ENCODE peak calls at places on chromosomes 5 and 9, in five cellular contexts. S is A549, F is SK-N-SH, Y is K562, T is GM12878. K is an unnamed sample.
A peak's percentile ranks its signal among the peaks of the same experiment; 100 is the strongest.

GRCh38 chr9:121744002-121744686 is 92.7 kb downstream of the DAB2IP start:
- DNase-seq in S (peak; percentile 62), F (peak; percentile 68), Y (peak; percentile 55), T (no peak), K (peak; percentile 43)

GRCh38 chr5:116404001-116404400 is 170.6 kb downstream of the SEMA6A start:
- DNase-seq in S (no peak), F (peak; percentile 15), Y (no peak), T (no peak), K (no peak)

GRCh38 chr5:109410389-109411174 is 808 bp upstream of the PJA2 start:
- DNase-seq in S (peak; percentile 83), F (peak; percentile 48), Y (peak; percentile 88), T (no peak), K (peak; percentile 75)

GRCh38 chr5:128988476-128988875 is 23.2 kb downstream of the SLC27A6 start:
- DNase-seq in S (no peak), F (no peak), Y (no peak), T (no peak), K (no peak)

GRCh38 chr9:129886226-129887174 is 51.2 kb downstream of the USP20 start:
- DNase-seq in S (no peak), F (no peak), Y (peak; percentile 91), T (peak; percentile 37), K (no peak)

GRCh38 chr5:118553662-118554061 is 434.7 kb downstream of the DTWD2 start:
- DNase-seq in S (no peak), F (no peak), Y (no peak), T (no peak), K (peak; percentile 12)

GRCh38 chr9:130866474-130866965 is 30.1 kb downstream of the QRFP start:
- DNase-seq in S (peak; percentile 93), F (peak; percentile 79), Y (peak; percentile 100), T (peak; percentile 17), K (peak; percentile 89)

GRCh38 chr9:76423216-76424177 is 29.3 kb upstream of the RFK start:
- DNase-seq in S (peak; percentile 16), F (no peak), Y (no peak), T (no peak), K (no peak)

GRCh38 chr5:17154211-17154996 is 63.0 kb upstream of the BASP1 start:
- DNase-seq in S (peak; percentile 72), F (no peak), Y (no peak), T (no peak), K (peak; percentile 88)

GRCh38 chr5:91206734-91207133 is 176.4 kb downstream of the ARRDC3 start:
- DNase-seq in S (no peak), F (no peak), Y (no peak), T (no peak), K (peak; percentile 90)

GRCh38 chr5:149240354-149240998 is 31.2 kb upstream of the AFAP1L1 start:
- DNase-seq in S (no peak), F (no peak), Y (peak; percentile 7), T (no peak), K (no peak)

GRCh38 chr5:75862872-75863271 is 145.6 kb upstream of the POC5 start:
- DNase-seq in S (no peak), F (no peak), Y (no peak), T (no peak), K (no peak)

GRCh38 chr5:146109379-146109778 is 4.0 kb upstream of the PLAC8L1 start:
- DNase-seq in S (no peak), F (no peak), Y (peak; percentile 4), T (no peak), K (no peak)

GRCh38 chr9:105290401-105290800 is 46.0 kb downstream of the SLC44A1 start:
- DNase-seq in S (no peak), F (no peak), Y (no peak), T (no peak), K (peak; percentile 55)

GRCh38 chr9:16074962-16075361 is 522.1 kb downstream of the CCDC171 start:
- DNase-seq in S (no peak), F (no peak), Y (no peak), T (no peak), K (peak; percentile 71)

GRCh38 chr5:62112689-62113220 is 193.3 kb upstream of the KIF2A start:
- DNase-seq in S (no peak), F (no peak), Y (no peak), T (no peak), K (no peak)

DNA sequence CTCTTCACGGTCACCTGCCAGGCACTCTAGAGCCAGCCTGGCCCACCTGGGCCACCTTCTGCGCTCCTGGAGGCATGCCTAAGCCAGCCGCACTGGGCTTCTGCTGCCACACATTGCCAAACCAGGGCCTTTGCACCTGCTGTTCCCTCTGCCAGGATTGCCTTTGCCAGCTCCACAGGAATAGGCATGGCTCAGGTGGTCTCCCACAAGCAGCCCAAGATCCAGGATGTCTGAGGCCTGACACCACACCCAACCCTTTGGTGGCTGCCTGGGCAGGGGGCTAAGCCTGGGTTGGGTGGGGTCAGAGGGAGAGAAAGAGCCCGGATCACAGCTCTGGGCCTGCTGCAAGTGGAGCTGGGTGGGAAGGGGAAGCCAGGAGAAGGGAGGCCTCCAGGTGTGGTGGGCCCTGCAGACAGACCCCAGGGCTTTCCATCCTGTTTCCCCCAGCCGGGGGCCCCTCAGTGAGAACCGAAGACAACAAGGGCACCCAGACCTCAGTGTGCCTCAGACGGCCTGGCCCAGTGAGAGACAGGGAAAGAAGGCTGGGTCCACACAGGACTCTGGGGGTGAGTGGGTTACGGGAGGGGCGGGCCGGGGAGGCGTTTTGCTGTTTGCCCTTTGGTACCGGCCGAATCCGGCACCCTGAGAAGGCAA is 671 bp upstream of the SUSD3 start:
- DNase-seq in S (no peak), F (no peak), Y (no peak), T (no peak), K (no peak)
- H3K4me2 ChIP-seq in S (peak overlapping the region; percentile 91), F (no peak overlapping the region), Y (peak overlapping the region; percentile 5), T (peak overlapping the region; percentile 93), K (no peak overlapping the region)

GRCh38 chr5:154368041-154368800 is 77.6 kb upstream of the SAP30L start:
- DNase-seq in S (peak; percentile 84), F (peak; percentile 24), Y (no peak), T (no peak), K (peak; percentile 95)
- H3K27ac ChIP-seq in S (peak overlapping the region; percentile 89), F (peak overlapping the region; percentile 90), Y (no peak overlapping the region), T (no peak overlapping the region), K (peak overlapping the region; percentile 78)

DNA sequence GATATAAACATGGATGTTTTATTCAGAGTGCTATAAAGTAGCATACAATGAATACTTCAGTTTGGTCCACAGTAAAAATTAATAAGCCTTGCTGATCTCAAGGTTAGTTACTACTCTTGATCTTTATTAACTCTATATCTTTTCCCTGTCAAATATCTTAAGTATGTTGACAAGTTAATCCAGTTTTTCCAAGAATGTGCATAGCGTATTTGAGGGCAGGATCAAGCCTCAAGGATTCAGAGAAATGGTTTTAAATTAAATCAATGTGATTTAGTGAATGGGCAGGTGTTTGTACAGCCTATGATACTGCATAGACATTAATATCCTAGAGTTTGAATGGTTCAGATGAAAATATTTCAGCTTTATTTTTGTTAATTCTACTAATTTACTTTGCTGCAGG is 20.7 kb downstream of the MATR3 start:
- DNase-seq in S (no peak), F (no peak), Y (no peak), T (no peak), K (no peak)
- TF ChIP-seq RCOR1 in S (no peak), F (no peak), Y (no peak), T (no peak), K (no peak)

GRCh38 chr5:141510160-141510559 is 21.3 kb downstream of the PCDHGC5 start:
- DNase-seq in S (no peak), F (no peak), Y (no peak), T (no peak), K (no peak)

GRCh38 chr5:141513021-141513626 is 24.2 kb downstream of the PCDHGC5 start:
- DNase-seq in S (no peak), F (peak; percentile 72), Y (no peak), T (no peak), K (peak; percentile 59)

GRCh38 chr5:141512390-141513020 is 23.6 kb downstream of the PCDHGC5 start:
- DNase-seq in S (peak; percentile 63), F (peak; percentile 69), Y (peak; percentile 85), T (no peak), K (peak; percentile 54)

GRCh38 chr5:141511771-141512325 is 23.0 kb downstream of the PCDHGC5 start:
- DNase-seq in S (no peak), F (no peak), Y (peak; percentile 50), T (no peak), K (no peak)

DNA sequence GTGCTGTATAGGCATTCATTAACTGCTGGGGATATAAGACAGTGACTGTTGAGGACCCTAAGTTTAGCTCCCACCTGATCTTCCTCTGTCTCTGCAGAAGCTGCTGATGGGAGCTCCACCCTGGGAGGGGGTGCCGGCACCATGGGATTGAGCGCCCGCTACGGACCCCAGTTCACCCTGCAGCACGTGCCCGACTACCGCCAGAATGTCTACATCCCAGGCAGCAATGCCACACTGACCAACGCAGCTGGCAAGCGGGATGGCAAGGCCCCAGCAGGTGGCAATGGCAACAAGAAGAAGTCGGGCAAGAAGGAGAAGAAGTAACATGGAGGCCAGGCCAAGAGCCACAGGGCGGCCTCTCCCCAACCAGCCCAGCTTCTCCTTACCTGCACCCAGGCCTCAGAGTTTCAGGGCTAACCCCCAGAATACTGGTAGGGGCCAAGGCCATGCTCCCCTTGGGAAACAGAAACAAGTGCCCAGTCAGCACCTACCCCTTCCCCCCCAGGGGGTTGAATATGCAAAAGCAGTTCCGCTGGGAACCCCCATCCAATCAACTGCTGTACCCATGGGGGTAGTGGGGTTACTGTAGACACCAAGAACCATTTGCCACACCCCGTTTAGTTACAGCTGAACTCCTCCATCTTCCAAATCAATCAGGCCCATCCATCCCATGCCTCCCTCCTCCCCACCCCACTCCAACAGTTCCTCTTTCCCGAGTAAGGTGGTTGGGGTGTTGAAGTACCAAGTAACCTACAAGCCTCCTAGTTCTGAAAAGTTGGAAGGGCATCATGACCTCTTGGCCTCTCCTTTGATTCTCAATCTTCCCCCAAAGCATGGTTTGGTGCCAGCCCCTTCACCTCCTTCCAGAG is 22.2 kb downstream of the PCDHGC5 start:
- DNase-seq in S (no peak), F (no peak), Y (no peak), T (peak; percentile 80), K (no peak)
- H3K4me2 ChIP-seq in S (no peak overlapping the region), F (no peak overlapping the region), Y (no peak overlapping the region), T (peak overlapping the region; percentile 89), K (no peak overlapping the region)

DNA sequence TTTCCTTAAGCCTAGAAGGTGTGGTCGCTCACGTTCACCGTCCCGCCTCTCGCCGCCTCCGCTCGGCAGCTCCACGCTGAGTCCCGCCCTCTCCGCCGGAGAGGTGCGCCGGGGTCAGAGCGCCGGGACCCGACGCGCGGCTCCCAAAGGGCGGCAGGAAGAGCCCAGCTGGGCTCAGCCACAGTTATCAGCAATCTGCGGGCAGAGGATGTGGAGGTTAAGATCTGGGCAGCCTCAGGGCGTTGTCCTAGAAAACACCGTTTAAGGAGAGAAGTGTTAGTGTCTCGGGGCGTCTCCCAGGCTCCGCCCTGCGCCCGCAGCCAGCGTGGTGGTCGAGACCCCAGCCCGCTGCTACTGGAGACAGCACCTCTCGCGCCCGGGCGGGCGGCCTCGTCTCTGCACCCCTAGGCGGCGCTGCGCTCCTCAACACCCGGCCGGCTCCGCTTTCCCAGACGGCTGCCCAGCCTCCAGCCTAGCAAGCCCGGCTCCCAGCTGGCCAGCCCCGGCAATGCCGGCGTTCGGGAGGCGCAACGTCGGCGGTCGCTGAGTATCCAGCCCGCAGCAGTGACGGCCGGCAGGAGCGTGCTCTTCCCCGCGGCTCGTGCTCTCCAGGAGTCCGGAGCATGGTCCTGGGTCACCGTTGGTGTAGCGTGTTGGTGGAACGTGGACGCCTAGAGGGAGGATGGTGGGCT is at the start of gene PCDHAC1:
- DNase-seq in S (peak; percentile 84), F (peak; percentile 95), Y (peak; percentile 11), T (no peak), K (no peak)
- H3K27ac ChIP-seq in S (peak within 1 kb of the TSS; percentile 80), F (peak within 1 kb of the TSS; percentile 79), Y (no peak within 1 kb of the TSS), T (no peak within 1 kb of the TSS), K (no peak within 1 kb of the TSS)

K was measured in IMR-90.